ENCODE peak calls at places on chromosome 6, in six cellular contexts. One of them, this sample, is unnamed.

GRCh38 chr6:144265390-144265789 is 19.7 kb upstream of the UTRN start:
- DNase-seq in HFF-Myc: no peak
- DNase-seq in lower lobe of right lung: no peak
- DNase-seq in SK-N-SH: no peak
- DNase-seq in Karpas-422: peak; percentile 94
- DNase-seq in aorta: no peak
- DNase-seq in this sample: no peak

GRCh38 chr6:148223424-148223842 is 119.2 kb upstream of the SASH1 start:
- DNase-seq in aorta: no peak
- DNase-seq in Karpas-422: no peak
- DNase-seq in lower lobe of right lung: no peak
- DNase-seq in SK-N-SH: no peak
- DNase-seq in HFF-Myc: no peak
- DNase-seq in this sample: no peak

GRCh38 chr6:125273251-125273650 is 28.5 kb downstream of the HDDC2 start:
- DNase-seq in Karpas-422: no peak
- DNase-seq in SK-N-SH: no peak
- DNase-seq in lower lobe of right lung: no peak
- DNase-seq in HFF-Myc: no peak
- DNase-seq in aorta: no peak
- DNase-seq in this sample: no peak

GRCh38 chr6:66838764-66839163 is 1131.7 kb upstream of the EYS start:
- DNase-seq in aorta: no peak
- DNase-seq in SK-N-SH: no peak
- DNase-seq in Karpas-422: no peak
- DNase-seq in HFF-Myc: no peak
- DNase-seq in lower lobe of right lung: no peak
- DNase-seq in this sample: no peak

GRCh38 chr6:113591896-113592827 is 265.0 kb upstream of the MARCKS start:
- DNase-seq in Karpas-422: no peak
- DNase-seq in aorta: no peak
- DNase-seq in lower lobe of right lung: no peak
- DNase-seq in SK-N-SH: no peak
- DNase-seq in HFF-Myc: no peak
- DNase-seq in this sample: no peak

GRCh38 chr6:152146385-152146784 is 338.9 kb downstream of the ESR1 start:
- DNase-seq in lower lobe of right lung: no peak
- DNase-seq in aorta: no peak
- DNase-seq in SK-N-SH: no peak
- DNase-seq in HFF-Myc: no peak
- DNase-seq in Karpas-422: no peak
- DNase-seq in this sample: no peak

GRCh38 chr6:127907960-127908640 is 7.2 kb upstream of the THEMIS start:
- DNase-seq in aorta: no peak
- DNase-seq in Karpas-422: no peak
- DNase-seq in lower lobe of right lung: no peak
- DNase-seq in HFF-Myc: no peak
- DNase-seq in SK-N-SH: no peak
- DNase-seq in this sample: no peak

GRCh38 chr6:36139431-36139830 is 9.1 kb downstream of the MAPK13 start:
- DNase-seq in lower lobe of right lung: no peak
- DNase-seq in Karpas-422: peak; percentile 81
- DNase-seq in aorta: no peak
- DNase-seq in HFF-Myc: no peak
- DNase-seq in SK-N-SH: peak; percentile 79
- DNase-seq in this sample: peak; percentile 53

GRCh38 chr6:129929433-129929832 is 68.3 kb upstream of the TMEM244 start:
- DNase-seq in HFF-Myc: peak; percentile 72
- DNase-seq in aorta: no peak
- DNase-seq in Karpas-422: no peak
- DNase-seq in lower lobe of right lung: no peak
- DNase-seq in SK-N-SH: no peak
- DNase-seq in this sample: no peak

GRCh38 chr6:139338845-139339244 is 35.6 kb downstream of the CITED2 start:
- DNase-seq in lower lobe of right lung: no peak
- DNase-seq in HFF-Myc: no peak
- DNase-seq in Karpas-422: no peak
- DNase-seq in SK-N-SH: no peak
- DNase-seq in aorta: no peak
- DNase-seq in this sample: no peak

GRCh38 chr6:111238464-111239119 is 151.3 kb downstream of the SLC16A10 start:
- DNase-seq in Karpas-422: no peak
- DNase-seq in HFF-Myc: no peak
- DNase-seq in lower lobe of right lung: no peak
- DNase-seq in aorta: no peak
- DNase-seq in SK-N-SH: no peak
- DNase-seq in this sample: no peak

GRCh38 chr6:7126759-7127158 is 19.0 kb downstream of the RREB1 start:
- DNase-seq in Karpas-422: no peak
- DNase-seq in lower lobe of right lung: no peak
- DNase-seq in SK-N-SH: no peak
- DNase-seq in aorta: no peak
- DNase-seq in HFF-Myc: no peak
- DNase-seq in this sample: no peak

GRCh38 chr6:39835856-39836442 is 43.8 kb downstream of the DAAM2 start:
- DNase-seq in aorta: no peak
- DNase-seq in Karpas-422: no peak
- DNase-seq in SK-N-SH: no peak
- DNase-seq in HFF-Myc: no peak
- DNase-seq in lower lobe of right lung: no peak
- DNase-seq in this sample: no peak

GRCh38 chr6:150229775-150230561 is 87.1 kb downstream of the PPP1R14C start:
- DNase-seq in HFF-Myc: no peak
- DNase-seq in Karpas-422: no peak
- DNase-seq in SK-N-SH: no peak
- DNase-seq in lower lobe of right lung: no peak
- DNase-seq in aorta: no peak
- DNase-seq in this sample: no peak

GRCh38 chr6:63554782-63555181 is 17.5 kb upstream of the LOC128125822 start:
- DNase-seq in lower lobe of right lung: no peak
- DNase-seq in Karpas-422: no peak
- DNase-seq in aorta: no peak
- DNase-seq in SK-N-SH: no peak
- DNase-seq in HFF-Myc: no peak
- DNase-seq in this sample: no peak

GRCh38 chr6:63731946-63732735 is 96.5 kb downstream of the PHF3 start:
- DNase-seq in aorta: no peak
- DNase-seq in lower lobe of right lung: no peak
- DNase-seq in Karpas-422: no peak
- DNase-seq in SK-N-SH: no peak
- DNase-seq in HFF-Myc: no peak
- DNase-seq in this sample: no peak

GRCh38 chr6:56292505-56293181 is 45.3 kb upstream of the COL21A1 start:
- DNase-seq in HFF-Myc: peak; percentile 71
- DNase-seq in lower lobe of right lung: no peak
- DNase-seq in SK-N-SH: peak; percentile 49
- DNase-seq in aorta: no peak
- DNase-seq in Karpas-422: peak; percentile 69
- DNase-seq in this sample: no peak

GRCh38 chr6:44024597-44025219 is 102.5 kb downstream of the MRPL14 start:
- DNase-seq in aorta: no peak
- DNase-seq in HFF-Myc: no peak
- DNase-seq in lower lobe of right lung: peak; percentile 7
- DNase-seq in Karpas-422: no peak
- DNase-seq in SK-N-SH: no peak
- DNase-seq in this sample: peak; percentile 26

GRCh38 chr6:48814957-48815356 is 648.1 kb downstream of the MMUT start:
- DNase-seq in HFF-Myc: no peak
- DNase-seq in lower lobe of right lung: no peak
- DNase-seq in Karpas-422: no peak
- DNase-seq in SK-N-SH: no peak
- DNase-seq in aorta: no peak
- DNase-seq in this sample: no peak

GRCh38 chr6:31663087-31663960 is 1.5 kb downstream of the GPANK1 start:
- DNase-seq in lower lobe of right lung: no peak
- DNase-seq in HFF-Myc: no peak
- DNase-seq in SK-N-SH: no peak
- DNase-seq in aorta: no peak
- DNase-seq in Karpas-422: no peak
- DNase-seq in this sample: no peak

GRCh38 chr6:137416376-137417109 is 77.7 kb downstream of the OLIG3 start:
- DNase-seq in lower lobe of right lung: no peak
- DNase-seq in Karpas-422: no peak
- DNase-seq in SK-N-SH: no peak
- DNase-seq in aorta: no peak
- DNase-seq in HFF-Myc: no peak
- DNase-seq in this sample: no peak

GRCh38 chr6:159701413-159701999 is 8.5 kb upstream of the SOD2 start:
- DNase-seq in aorta: peak; percentile 66
- DNase-seq in HFF-Myc: peak; percentile 81
- DNase-seq in Karpas-422: peak; percentile 40
- DNase-seq in SK-N-SH: no peak
- DNase-seq in lower lobe of right lung: no peak
- DNase-seq in this sample: no peak

DNA sequence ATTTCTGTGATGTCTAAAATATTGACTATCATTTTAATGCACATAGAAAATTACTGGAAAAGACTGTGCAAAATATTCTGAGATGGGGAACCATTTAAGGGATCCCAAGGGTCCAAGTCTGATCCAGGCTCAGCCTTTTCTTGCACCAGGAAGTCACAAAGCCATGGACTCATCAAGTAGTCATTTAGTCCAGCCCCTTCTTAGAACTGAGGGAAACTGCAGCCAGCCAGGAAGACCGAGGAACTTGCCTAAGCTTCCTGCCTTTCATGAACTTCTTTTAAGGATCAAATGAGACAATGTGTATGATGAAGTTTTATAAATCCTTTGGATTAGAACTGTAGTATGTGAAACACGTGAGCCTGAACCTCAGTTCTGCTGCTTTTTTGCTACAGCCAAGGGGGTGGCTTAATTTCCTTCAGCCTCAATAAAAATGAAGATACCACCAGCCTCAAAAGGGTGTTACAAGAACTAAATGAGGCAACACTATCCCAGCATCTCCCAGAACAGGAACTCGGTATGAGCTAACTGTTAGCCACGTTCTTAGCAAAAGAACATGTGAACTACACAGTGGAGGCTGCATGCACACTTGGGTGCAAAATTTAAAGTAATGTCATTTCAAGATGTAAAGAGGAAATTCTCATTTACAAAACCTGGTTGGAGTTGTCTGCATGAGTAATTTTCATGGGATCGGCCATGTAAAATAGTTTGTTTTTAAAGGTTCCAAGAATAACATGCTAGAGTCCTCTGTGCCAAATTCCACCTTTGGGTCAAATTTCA is 76.0 kb upstream of the TBC1D7 start:
- DNase-seq in HFF-Myc: no peak
- DNase-seq in lower lobe of right lung: no peak
- DNase-seq in SK-N-SH: no peak
- DNase-seq in Karpas-422: no peak
- DNase-seq in aorta: no peak
- DNase-seq in this sample: no peak
- H3K4me3 ChIP-seq in HFF-Myc: no peak overlapping the region
- H3K4me3 ChIP-seq in lower lobe of right lung: no peak overlapping the region
- H3K4me3 ChIP-seq in SK-N-SH: no peak overlapping the region
- H3K4me3 ChIP-seq in Karpas-422: no peak overlapping the region
- H3K4me3 ChIP-seq in aorta: no peak overlapping the region
- H3K4me3 ChIP-seq in this sample: no peak overlapping the region

GRCh38 chr6:112243861-112244415 is 10.4 kb downstream of the LAMA4 start:
- DNase-seq in lower lobe of right lung: no peak
- DNase-seq in aorta: no peak
- DNase-seq in HFF-Myc: no peak
- DNase-seq in SK-N-SH: no peak
- DNase-seq in Karpas-422: no peak
- DNase-seq in this sample: peak; percentile 56
- H3K4me3 ChIP-seq in lower lobe of right lung: no peak overlapping the region
- H3K4me3 ChIP-seq in aorta: no peak overlapping the region
- H3K4me3 ChIP-seq in HFF-Myc: no peak overlapping the region
- H3K4me3 ChIP-seq in SK-N-SH: no peak overlapping the region
- H3K4me3 ChIP-seq in Karpas-422: no peak overlapping the region
- H3K4me3 ChIP-seq in this sample: no peak overlapping the region

GRCh38 chr6:24060982-24061754 is 64.8 kb upstream of the NRSN1 start:
- DNase-seq in lower lobe of right lung: no peak
- DNase-seq in HFF-Myc: no peak
- DNase-seq in SK-N-SH: no peak
- DNase-seq in aorta: no peak
- DNase-seq in Karpas-422: no peak
- DNase-seq in this sample: no peak
- H3K4me3 ChIP-seq in lower lobe of right lung: no peak overlapping the region
- H3K4me3 ChIP-seq in HFF-Myc: no peak overlapping the region
- H3K4me3 ChIP-seq in SK-N-SH: no peak overlapping the region
- H3K4me3 ChIP-seq in aorta: no peak overlapping the region
- H3K4me3 ChIP-seq in Karpas-422: no peak overlapping the region
- H3K4me3 ChIP-seq in this sample: no peak overlapping the region

GRCh38 chr6:108940741-108941140 is 92.5 kb downstream of the ARMC2 start:
- DNase-seq in lower lobe of right lung: no peak
- DNase-seq in aorta: no peak
- DNase-seq in SK-N-SH: no peak
- DNase-seq in HFF-Myc: no peak
- DNase-seq in Karpas-422: no peak
- DNase-seq in this sample: no peak

GRCh38 chr6:108944058-108944457 is 95.8 kb downstream of the ARMC2 start:
- DNase-seq in lower lobe of right lung: no peak
- DNase-seq in SK-N-SH: no peak
- DNase-seq in aorta: no peak
- DNase-seq in Karpas-422: no peak
- DNase-seq in HFF-Myc: no peak
- DNase-seq in this sample: no peak

GRCh38 chr6:108941867-108942266 is 93.6 kb downstream of the ARMC2 start:
- DNase-seq in lower lobe of right lung: no peak
- DNase-seq in Karpas-422: no peak
- DNase-seq in SK-N-SH: no peak
- DNase-seq in aorta: no peak
- DNase-seq in HFF-Myc: no peak
- DNase-seq in this sample: no peak

GRCh38 chr6:108941281-108941680 is 93.1 kb downstream of the ARMC2 start:
- DNase-seq in SK-N-SH: no peak
- DNase-seq in Karpas-422: no peak
- DNase-seq in aorta: no peak
- DNase-seq in HFF-Myc: no peak
- DNase-seq in lower lobe of right lung: no peak
- DNase-seq in this sample: no peak

DNA sequence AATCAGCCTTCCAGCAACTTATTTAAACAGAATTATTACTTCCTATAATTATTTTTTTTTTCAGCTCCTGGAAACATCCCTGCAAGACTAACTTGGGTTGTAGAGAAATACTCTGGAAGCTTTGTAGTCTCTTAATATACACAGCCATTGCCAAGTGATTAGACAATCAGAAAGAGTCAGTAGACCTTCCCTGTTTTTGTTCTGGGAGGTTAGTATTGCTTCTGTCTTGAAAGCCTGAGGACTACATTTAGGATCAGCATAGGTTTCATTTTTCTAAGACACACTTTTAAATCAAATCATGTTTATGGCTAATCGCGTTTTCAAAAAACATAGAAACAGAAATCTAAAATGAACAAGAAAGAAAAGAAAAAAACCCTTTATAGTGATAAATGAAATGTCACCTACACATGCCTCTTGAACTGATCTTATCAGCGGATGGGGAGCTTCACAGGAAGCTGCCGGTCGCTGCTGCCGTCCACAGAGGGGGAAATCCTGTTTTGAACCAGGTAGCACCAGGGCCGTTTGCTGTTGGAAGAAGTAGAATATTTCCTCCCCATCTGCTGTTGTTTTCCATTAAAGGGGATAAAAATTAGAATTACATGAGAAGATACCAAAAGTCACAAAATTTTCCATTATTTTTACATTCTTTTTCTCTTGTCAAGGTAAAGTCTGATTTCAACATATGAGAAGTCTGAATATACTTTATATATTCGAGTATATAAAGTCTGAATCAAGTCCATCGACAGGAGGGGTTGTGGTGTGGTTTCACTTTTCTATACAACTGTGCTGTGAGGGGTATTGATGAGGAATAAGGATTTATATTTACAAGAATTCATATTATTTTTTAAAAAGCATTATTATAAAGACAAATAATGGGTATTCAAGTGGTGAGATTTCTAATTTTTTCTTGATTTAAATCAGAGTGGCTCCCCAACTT is 94.6 kb downstream of the ARMC2 start:
- DNase-seq in aorta: no peak
- DNase-seq in Karpas-422: no peak
- DNase-seq in HFF-Myc: no peak
- DNase-seq in lower lobe of right lung: no peak
- DNase-seq in SK-N-SH: peak; percentile 51
- DNase-seq in this sample: no peak
- H3K4me3 ChIP-seq in aorta: no peak overlapping the region
- H3K4me3 ChIP-seq in Karpas-422: no peak overlapping the region
- H3K4me3 ChIP-seq in HFF-Myc: no peak overlapping the region
- H3K4me3 ChIP-seq in lower lobe of right lung: no peak overlapping the region
- H3K4me3 ChIP-seq in SK-N-SH: no peak overlapping the region
- H3K4me3 ChIP-seq in this sample: peak overlapping the region; percentile 12

This sample was measured in right cardiac atrium.